ENCODE peak calls at places on chromosomes 4 and X, in four cellular contexts. F is HepG2, G is GM12878, B is H1. Z is an unnamed sample.

GRCh38 chr4:113437124-113437523 is 324.4 kb downstream of the CAMK2D start:
- DNase-seq in G (no peak), B (no peak), F (no peak), Z (no peak)

GRCh38 chrX:3295731-3296130 is 50.7 kb downstream of the MXRA5 start:
- DNase-seq in G (no peak), B (peak), F (no peak), Z (peak)

GRCh38 chr4:93786149-93786548 is 42.4 kb upstream of the ATOH1 start:
- DNase-seq in B (no peak), F (no peak), G (no peak), Z (no peak)

GRCh38 chrX:56751071-56751470 is 22.0 kb downstream of the NBDY start:
- DNase-seq in G (no peak), F (no peak), B (no peak), Z (no peak)

GRCh38 chr4:112933790-112934189 is 115.7 kb upstream of the ANK2 start:
- DNase-seq in B (no peak), F (no peak), G (no peak), Z (no peak)

GRCh38 chrX:2462780-2463179 is 38.0 kb downstream of the DHRSX start:
- DNase-seq in G (no peak), B (no peak), F (no peak), Z (no peak)

GRCh38 chr4:110287130-110287529 is 88.7 kb upstream of the ELOVL6 start:
- DNase-seq in B (no peak), F (no peak), G (peak), Z (no peak)

GRCh38 chr4:151922306-151922705 is 161.5 kb upstream of the GATB start:
- DNase-seq in B (no peak), F (no peak), G (no peak), Z (no peak)

GRCh38 chr4:151678048-151678853 is 82.6 kb downstream of the GATB start:
- DNase-seq in G (no peak), F (no peak), B (no peak), Z (no peak)

GRCh38 chr4:1026115-1026514 is 14.7 kb downstream of the FGFRL1 start:
- DNase-seq in B (no peak), G (peak), F (no peak), Z (peak)

GRCh38 chrX:13911581-13911980 is 94.7 kb upstream of the GPM6B start:
- DNase-seq in G (no peak), F (no peak), B (no peak), Z (no peak)

GRCh38 chr4:152106113-152106763 is 345.4 kb upstream of the GATB start:
- DNase-seq in F (peak), B (no peak), G (no peak), Z (peak)

GRCh38 chr4:1746919-1747602 is 25.7 kb downstream of the TACC3 start:
- DNase-seq in F (peak), G (no peak), B (no peak), Z (no peak)

GRCh38 chrX:51894697-51895336 is 1.4 kb downstream of the MAGED1 start:
- DNase-seq in F (no peak), G (no peak), B (peak), Z (no peak)

GRCh38 chr4:102815981-102816380 is 11.4 kb downstream of the UBE2D3 start:
- DNase-seq in B (no peak), F (peak), G (no peak), Z (no peak)

GRCh38 chrX:102341867-102342266 is 94.9 kb downstream of the NXF2 start:
- DNase-seq in F (no peak), G (no peak), B (no peak), Z (no peak)

GRCh38 chr4:16588170-16588569 is 310.3 kb downstream of the LDB2 start:
- DNase-seq in F (no peak), B (no peak), G (no peak), Z (no peak)

GRCh38 chrX:56783450-56783831 is 54.4 kb downstream of the NBDY start:
- DNase-seq in G (peak), F (no peak), B (no peak), Z (no peak)

GRCh38 chr4:67375291-67375690 is 170.0 kb downstream of the CENPC start:
- DNase-seq in G (no peak), F (no peak), B (no peak), Z (no peak)

GRCh38 chr4:122163767-122164166 is 11.6 kb downstream of the BLTP1 start:
- DNase-seq in F (no peak), B (no peak), G (no peak), Z (no peak)

GRCh38 chr4:122167369-122167768 is 15.2 kb downstream of the BLTP1 start:
- DNase-seq in F (no peak), B (no peak), G (no peak), Z (no peak)

DNA sequence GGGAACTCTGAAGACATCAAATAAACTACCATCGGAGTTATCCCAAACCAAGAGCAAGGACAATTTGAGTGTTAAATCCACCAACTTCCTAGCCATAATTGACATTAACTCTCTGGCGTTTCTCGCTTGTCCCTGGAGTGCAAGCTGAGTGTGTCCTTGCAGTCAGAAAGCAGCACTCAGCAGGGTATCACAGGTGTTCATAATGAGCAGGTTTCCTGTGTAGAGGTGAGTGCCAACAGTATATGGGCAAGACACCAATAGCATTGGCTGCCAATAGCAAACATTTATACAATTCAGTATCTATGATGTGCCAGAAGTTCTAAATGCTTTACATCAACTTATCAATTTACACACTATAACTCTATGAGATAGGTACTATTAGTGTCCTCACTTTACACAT is 11.2 kb downstream of the BLTP1 start:
- DNase-seq in F (no peak), B (no peak), G (no peak), Z (no peak)
- TF ChIP-seq ATF2 in F (no peak), B (no peak), G (no peak), Z (no peak)

GRCh38 chrX:136879001-136879667 is 1.4 kb downstream of the RBMX start:
- DNase-seq in G (no peak), F (no peak), B (no peak), Z (no peak)
- TF ChIP-seq RFX5 in G (no peak), F (no peak), B (no peak), Z (no peak)

GRCh38 chr4:45539142-45539814 is 584.6 kb downstream of the GABRG1 start:
- DNase-seq in F (no peak), G (no peak), B (no peak), Z (no peak)
- TF ChIP-seq ATF2 in F (no peak), G (peak), B (no peak), Z (no peak)

DNA sequence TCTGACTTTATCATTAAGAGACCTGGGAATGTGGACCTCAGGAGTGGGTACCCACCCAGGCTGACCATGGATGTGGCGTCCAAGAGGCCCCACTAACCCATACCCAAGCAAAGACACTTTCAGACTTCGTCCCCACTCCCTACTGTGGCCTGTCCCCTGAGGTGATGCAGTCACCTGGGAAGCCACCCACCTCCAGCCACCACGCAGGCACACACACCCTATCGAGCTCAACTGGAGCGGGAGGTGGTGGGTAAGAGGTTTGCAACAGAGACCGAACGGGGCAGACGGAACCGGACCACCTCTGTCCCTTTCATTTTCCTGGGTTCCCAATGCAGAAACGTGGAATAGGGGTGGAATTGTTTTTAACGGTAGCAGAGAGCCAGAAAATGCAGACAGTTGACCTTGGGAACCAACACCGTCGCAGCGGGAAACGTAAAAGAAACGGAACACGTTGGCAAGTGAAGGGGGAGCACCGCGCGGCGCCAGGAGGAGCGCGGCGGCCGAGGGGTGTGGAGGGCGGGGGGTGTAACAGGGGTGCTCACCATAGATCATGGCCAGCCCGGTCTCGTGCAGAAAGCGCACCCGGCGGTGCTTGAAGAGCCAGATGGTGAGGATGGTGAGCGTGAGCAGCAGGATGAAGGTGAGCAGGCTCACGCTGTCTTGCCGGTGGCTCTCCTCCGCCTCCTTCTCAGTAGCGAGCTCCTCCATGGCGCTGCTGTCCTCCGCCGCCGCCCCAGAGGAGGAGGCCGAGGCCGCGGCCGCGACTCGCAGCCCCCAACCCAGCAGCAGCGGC is 559 bp downstream of the SLC9A7 start:
- DNase-seq in B (peak), F (no peak), G (no peak), Z (no peak)
- TF ChIP-seq RFX5 in B (no peak), F (no peak), G (no peak), Z (no peak)

GRCh38 chr4:175784986-175785525 is 27.0 kb downstream of the GPM6A start:
- DNase-seq in G (no peak), B (no peak), F (no peak), Z (no peak)

GRCh38 chr4:175791221-175791620 is 20.8 kb downstream of the GPM6A start:
- DNase-seq in G (no peak), B (no peak), F (no peak), Z (no peak)

GRCh38 chr4:175789632-175790031 is 22.4 kb downstream of the GPM6A start:
- DNase-seq in B (no peak), F (no peak), G (no peak), Z (no peak)

GRCh38 chr4:175790067-175790466 is 22.0 kb downstream of the GPM6A start:
- DNase-seq in G (no peak), B (no peak), F (no peak), Z (no peak)

GRCh38 chr4:175787948-175788347 is 24.1 kb downstream of the GPM6A start:
- DNase-seq in G (no peak), B (no peak), F (no peak), Z (no peak)
- TF ChIP-seq ATF2 in G (no peak), B (no peak), F (no peak), Z (no peak)

GRCh38 chr4:8284391-8284790 is 14.8 kb downstream of the HTRA3 start:
- DNase-seq in B (no peak), F (no peak), G (no peak), Z (no peak)
- TF ChIP-seq RFX5 in B (no peak), F (no peak), G (no peak), Z (no peak)